ENCODE peak calls at places on chromosomes 3 and 15, in four cellular contexts. One of them, this sample, is unnamed.
A peak's percentile ranks its signal among the peaks of the same experiment; 100 is the strongest.

GRCh38 chr3:164812042-164812441 is 266.3 kb downstream of the SI start:
- DNase-seq in CD8-positive, alpha-beta memory T cell: no peak
- DNase-seq in small intestine: no peak
- DNase-seq in body of pancreas: no peak
- DNase-seq in this sample: no peak

GRCh38 chr3:119388577-119388976 is 74.8 kb downstream of the TMEM39A start:
- DNase-seq in body of pancreas: no peak
- DNase-seq in small intestine: no peak
- DNase-seq in CD8-positive, alpha-beta memory T cell: no peak
- DNase-seq in this sample: no peak

GRCh38 chr15:72086010-72086697 is 31.8 kb downstream of the MYO9A start:
- DNase-seq in body of pancreas: peak; percentile 5
- DNase-seq in small intestine: peak; percentile 79
- DNase-seq in CD8-positive, alpha-beta memory T cell: no peak
- DNase-seq in this sample: no peak

GRCh38 chr15:94677202-94677790 is 445.9 kb downstream of the MCTP2 start:
- DNase-seq in CD8-positive, alpha-beta memory T cell: no peak
- DNase-seq in small intestine: no peak
- DNase-seq in body of pancreas: no peak
- DNase-seq in this sample: no peak

GRCh38 chr3:51686512-51687215 is 15.6 kb downstream of the TEX264 start:
- DNase-seq in body of pancreas: peak; percentile 46
- DNase-seq in CD8-positive, alpha-beta memory T cell: peak; percentile 81
- DNase-seq in small intestine: peak; percentile 45
- DNase-seq in this sample: peak; percentile 75

GRCh38 chr3:50581459-50581842 is 12.1 kb downstream of the HEMK1 start:
- DNase-seq in CD8-positive, alpha-beta memory T cell: no peak
- DNase-seq in body of pancreas: no peak
- DNase-seq in small intestine: no peak
- DNase-seq in this sample: no peak

GRCh38 chr15:77825546-77825945 is 192.8 kb upstream of the LINGO1 start:
- DNase-seq in body of pancreas: no peak
- DNase-seq in small intestine: no peak
- DNase-seq in CD8-positive, alpha-beta memory T cell: no peak
- DNase-seq in this sample: no peak

GRCh38 chr3:184227481-184227935 is 1.9 kb upstream of the VWA5B2 start:
- DNase-seq in body of pancreas: peak; percentile 33
- DNase-seq in small intestine: peak; percentile 31
- DNase-seq in CD8-positive, alpha-beta memory T cell: peak; percentile 48
- DNase-seq in this sample: peak; percentile 38

GRCh38 chr3:17183951-17184550 is 299.3 kb downstream of the PLCL2 start:
- DNase-seq in CD8-positive, alpha-beta memory T cell: no peak
- DNase-seq in body of pancreas: no peak
- DNase-seq in small intestine: no peak
- DNase-seq in this sample: no peak

GRCh38 chr3:142968319-142968718 is 4.8 kb upstream of the PAQR9 start:
- DNase-seq in CD8-positive, alpha-beta memory T cell: no peak
- DNase-seq in small intestine: no peak
- DNase-seq in body of pancreas: no peak
- DNase-seq in this sample: no peak

GRCh38 chr15:99447497-99448371 is 118.0 kb upstream of the MEF2A start:
- DNase-seq in CD8-positive, alpha-beta memory T cell: no peak
- DNase-seq in body of pancreas: no peak
- DNase-seq in small intestine: no peak
- DNase-seq in this sample: no peak

GRCh38 chr15:98727115-98728040 is 79.0 kb downstream of the IGF1R start:
- DNase-seq in body of pancreas: peak; percentile 83
- DNase-seq in CD8-positive, alpha-beta memory T cell: no peak
- DNase-seq in small intestine: peak; percentile 91
- DNase-seq in this sample: no peak

DNA sequence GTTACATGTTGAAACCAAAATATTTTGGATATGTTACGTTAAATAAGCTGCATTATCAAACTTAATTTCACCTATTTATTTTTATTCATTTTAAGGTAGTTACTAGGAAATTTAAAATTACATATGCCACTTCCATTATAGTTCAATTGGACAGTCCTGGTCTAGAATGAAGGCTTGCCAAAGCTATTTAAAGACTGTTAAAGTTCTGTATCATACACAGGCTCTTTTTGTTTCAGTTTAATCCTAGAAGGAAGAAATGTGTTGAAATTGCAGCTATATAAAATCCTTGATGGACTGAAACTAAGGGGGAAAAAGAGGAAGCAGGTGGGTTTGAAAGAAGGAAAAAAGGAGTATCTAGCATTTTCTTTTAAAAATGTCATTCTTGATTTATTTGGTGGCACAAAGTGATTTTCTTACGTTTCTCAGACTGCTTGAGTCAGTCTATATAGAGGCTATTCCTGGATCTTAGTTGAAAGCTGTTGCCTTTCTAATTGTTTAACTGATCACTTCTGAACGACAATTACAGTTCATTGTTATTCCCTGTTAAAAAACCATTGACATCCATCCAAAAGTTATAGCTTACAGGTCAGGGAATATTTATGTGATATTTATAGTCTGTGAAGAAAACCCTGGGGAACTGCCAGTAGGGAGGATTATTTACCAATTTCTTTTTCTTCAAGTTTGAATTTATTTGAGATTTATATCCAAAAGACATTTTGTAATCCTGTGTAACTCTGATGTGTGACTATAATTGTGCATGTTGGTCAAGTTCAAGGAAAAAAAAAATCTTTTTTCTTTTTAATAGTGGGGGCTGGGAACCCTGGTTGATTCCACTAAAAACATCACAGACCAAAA is 194.9 kb downstream of the RORA start:
- DNase-seq in small intestine: no peak
- DNase-seq in CD8-positive, alpha-beta memory T cell: no peak
- DNase-seq in body of pancreas: no peak
- DNase-seq in this sample: no peak
- H3K27ac ChIP-seq in small intestine: no peak overlapping the region
- H3K27ac ChIP-seq in CD8-positive, alpha-beta memory T cell: no peak overlapping the region
- H3K27ac ChIP-seq in body of pancreas: no peak overlapping the region
- H3K27ac ChIP-seq in this sample: no peak overlapping the region

DNA sequence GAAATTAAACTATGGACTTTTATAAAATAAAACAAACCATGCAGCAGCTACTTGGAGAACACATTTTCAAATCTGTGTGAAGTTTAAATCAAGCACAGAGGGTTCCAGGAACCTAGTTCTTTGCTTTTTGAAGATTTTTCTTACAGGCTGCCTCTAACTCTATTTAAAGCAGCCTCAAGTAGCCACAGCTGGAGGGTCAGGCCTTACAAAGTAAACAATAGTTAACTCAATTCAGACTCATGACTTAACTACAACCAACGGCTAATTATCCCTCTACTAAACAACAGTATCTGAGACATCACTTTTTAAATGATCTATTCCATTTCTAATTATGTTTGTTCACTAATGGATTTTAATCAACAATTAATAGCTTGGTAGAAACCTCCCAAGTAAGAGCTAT is 9.8 kb downstream of the LRIG1 start:
- DNase-seq in small intestine: no peak
- DNase-seq in body of pancreas: no peak
- DNase-seq in CD8-positive, alpha-beta memory T cell: no peak
- DNase-seq in this sample: no peak
- H3K27ac ChIP-seq in small intestine: no peak overlapping the region
- H3K27ac ChIP-seq in body of pancreas: peak overlapping the region; percentile 95
- H3K27ac ChIP-seq in CD8-positive, alpha-beta memory T cell: no peak overlapping the region
- H3K27ac ChIP-seq in this sample: peak overlapping the region; percentile 38

GRCh38 chr3:146314871-146315270 is 64.0 kb upstream of the PLSCR4 start:
- DNase-seq in small intestine: no peak
- DNase-seq in body of pancreas: no peak
- DNase-seq in CD8-positive, alpha-beta memory T cell: no peak
- DNase-seq in this sample: no peak

GRCh38 chr3:146308222-146308621 is 57.3 kb upstream of the PLSCR4 start:
- DNase-seq in CD8-positive, alpha-beta memory T cell: no peak
- DNase-seq in small intestine: no peak
- DNase-seq in body of pancreas: peak; percentile 16
- DNase-seq in this sample: no peak

GRCh38 chr3:146308682-146309081 is 57.8 kb upstream of the PLSCR4 start:
- DNase-seq in small intestine: no peak
- DNase-seq in body of pancreas: no peak
- DNase-seq in CD8-positive, alpha-beta memory T cell: no peak
- DNase-seq in this sample: no peak

DNA sequence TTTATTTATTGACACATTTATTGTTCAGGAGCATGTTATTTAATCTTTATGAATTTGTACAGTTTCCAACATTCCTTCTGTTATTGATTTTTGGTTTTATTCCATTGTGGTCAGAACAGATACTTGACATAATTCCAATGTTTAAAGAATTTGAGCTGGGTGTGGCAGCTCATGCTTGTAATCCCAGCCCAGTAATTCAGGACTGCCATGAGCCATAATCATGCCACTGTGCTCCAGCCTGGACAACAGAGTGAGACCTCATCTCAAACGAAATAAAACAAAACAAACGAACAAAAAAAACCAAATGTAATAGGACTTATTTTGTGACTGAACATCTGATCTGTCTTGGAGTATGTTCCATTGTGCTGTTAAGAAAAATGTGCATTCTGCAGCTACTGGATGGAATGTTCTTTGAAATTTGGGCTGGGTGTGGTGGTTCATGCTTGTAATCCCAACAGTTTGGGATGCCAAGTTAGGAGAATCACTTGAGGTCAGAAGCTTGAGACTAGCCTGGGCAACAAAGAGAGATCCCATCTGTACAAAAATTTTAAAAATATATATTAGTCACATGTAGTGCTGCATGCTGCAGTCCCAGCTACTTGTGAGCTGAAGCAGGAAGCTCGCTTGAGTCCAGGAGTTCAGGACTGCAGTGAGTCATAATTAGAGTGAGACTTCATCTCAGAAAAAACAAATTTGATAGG is 62.7 kb upstream of the PLSCR4 start:
- DNase-seq in small intestine: peak; percentile 44
- DNase-seq in body of pancreas: peak; percentile 11
- DNase-seq in CD8-positive, alpha-beta memory T cell: no peak
- DNase-seq in this sample: no peak
- H3K27ac ChIP-seq in small intestine: no peak overlapping the region
- H3K27ac ChIP-seq in body of pancreas: peak overlapping the region; percentile 25
- H3K27ac ChIP-seq in CD8-positive, alpha-beta memory T cell: no peak overlapping the region
- H3K27ac ChIP-seq in this sample: no peak overlapping the region

DNA sequence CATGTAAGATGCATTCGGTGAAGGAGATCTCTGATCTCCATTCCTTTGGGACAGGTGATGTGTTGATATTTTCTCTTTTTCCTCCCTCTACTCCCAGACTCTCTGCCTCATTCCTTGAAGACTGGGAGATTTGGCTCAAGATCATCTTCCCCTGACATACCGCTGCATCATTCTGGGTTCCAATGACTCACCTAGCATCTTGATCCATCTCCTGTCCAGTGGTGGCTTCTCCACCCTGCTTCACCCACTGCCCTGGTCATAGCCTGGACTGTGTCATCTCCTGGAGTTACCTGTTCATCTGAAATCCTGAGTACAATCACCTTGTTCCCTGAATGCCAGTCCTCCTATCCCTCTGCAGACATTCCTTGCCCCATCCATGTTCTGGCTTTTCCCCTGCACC is 57.4 kb upstream of the TRAK1 start:
- DNase-seq in body of pancreas: no peak
- DNase-seq in small intestine: no peak
- DNase-seq in CD8-positive, alpha-beta memory T cell: no peak
- DNase-seq in this sample: no peak
- H3K27ac ChIP-seq in body of pancreas: peak overlapping the region; percentile 67
- H3K27ac ChIP-seq in small intestine: no peak overlapping the region
- H3K27ac ChIP-seq in CD8-positive, alpha-beta memory T cell: no peak overlapping the region
- H3K27ac ChIP-seq in this sample: no peak overlapping the region

GRCh38 chr3:49277357-49277723 is 308 bp upstream of the C3orf62 start:
- DNase-seq in body of pancreas: peak; percentile 22
- DNase-seq in CD8-positive, alpha-beta memory T cell: no peak
- DNase-seq in small intestine: peak; percentile 21
- DNase-seq in this sample: no peak

GRCh38 chr3:49276475-49277356 is at the start of gene C3orf62:
- DNase-seq in CD8-positive, alpha-beta memory T cell: peak; percentile 64
- DNase-seq in small intestine: peak; percentile 79
- DNase-seq in body of pancreas: peak; percentile 92
- DNase-seq in this sample: peak; percentile 43

GRCh38 chr3:49273825-49274532 is 3.1 kb downstream of the C3orf62 start:
- DNase-seq in CD8-positive, alpha-beta memory T cell: no peak
- DNase-seq in small intestine: no peak
- DNase-seq in body of pancreas: no peak
- DNase-seq in this sample: no peak

GRCh38 chr3:49279376-49279775 is 2.3 kb upstream of the C3orf62 start:
- DNase-seq in body of pancreas: no peak
- DNase-seq in small intestine: peak; percentile 42
- DNase-seq in CD8-positive, alpha-beta memory T cell: no peak
- DNase-seq in this sample: no peak

GRCh38 chr3:49278548-49278947 is 1.5 kb upstream of the C3orf62 start:
- DNase-seq in small intestine: no peak
- DNase-seq in CD8-positive, alpha-beta memory T cell: no peak
- DNase-seq in body of pancreas: no peak
- DNase-seq in this sample: no peak
- H3K27ac ChIP-seq in small intestine: peak overlapping the region; percentile 14
- H3K27ac ChIP-seq in CD8-positive, alpha-beta memory T cell: no peak overlapping the region
- H3K27ac ChIP-seq in body of pancreas: peak overlapping the region; percentile 92
- H3K27ac ChIP-seq in this sample: peak overlapping the region; percentile 45